ENCODE peak calls at places on chromosomes 3 and 15, in five cellular contexts. G is kidney; I is CD4-positive, CD25-positive, alpha-beta regulatory T cell; Q is uterus; E is left lung. H is an unnamed sample.

GRCh38 chr15:101675015-101675414 is 22.8 kb upstream of the TM2D3 start:
- DNase-seq in G (no peak), I (no peak), Q (no peak), E (no peak), H (no peak)

GRCh38 chr3:189685854-189686253 is 54.7 kb downstream of the TP63 start:
- DNase-seq in G (no peak), I (no peak), Q (no peak), E (no peak), H (no peak)

GRCh38 chr3:43779850-43780249 is 89.1 kb downstream of the ABHD5 start:
- DNase-seq in G (no peak), I (no peak), Q (no peak), E (no peak), H (no peak)

GRCh38 chr3:45572755-45573154 is 21.8 kb upstream of the LIMD1 start:
- DNase-seq in G (no peak), I (no peak), Q (no peak), E (no peak), H (no peak)

GRCh38 chr3:170697803-170698350 is 112.0 kb upstream of the SLC7A14 start:
- DNase-seq in G (no peak), I (no peak), Q (no peak), E (no peak), H (no peak)

GRCh38 chr3:51337666-51338065 is 47.4 kb upstream of the MANF start:
- DNase-seq in G (no peak), I (no peak), Q (no peak), E (no peak), H (no peak)

GRCh38 chr3:15979490-15979889 is 181.7 kb upstream of the ANKRD28 start:
- DNase-seq in G (no peak), I (no peak), Q (no peak), E (no peak), H (no peak)

GRCh38 chr15:52162260-52162659 is 28.9 kb downstream of the GNB5 start:
- DNase-seq in G (no peak), I (no peak), Q (no peak), E (no peak), H (no peak)

GRCh38 chr3:111737712-111738097 is 121.4 kb upstream of the PHLDB2 start:
- DNase-seq in G (no peak), I (no peak), Q (peak; percentile 91), E (no peak), H (no peak)

GRCh38 chr15:28904541-28905303 is 18.9 kb downstream of the APBA2 start:
- DNase-seq in G (no peak), I (no peak), Q (no peak), E (peak; percentile 13), H (no peak)

GRCh38 chr3:171809513-171810277 is 588 bp downstream of the PLD1 start:
- DNase-seq in G (no peak), I (peak; percentile 37), Q (peak; percentile 87), E (peak; percentile 81), H (peak; percentile 43)

GRCh38 chr15:81843226-81843625 is 202.6 kb downstream of the MEX3B start:
- DNase-seq in G (no peak), I (no peak), Q (no peak), E (no peak), H (no peak)

GRCh38 chr15:74937602-74938371 is at the start of gene COX5A:
- DNase-seq in G (peak; percentile 98), I (peak; percentile 93), Q (peak; percentile 95), E (peak; percentile 95), H (peak; percentile 88)

GRCh38 chr3:186368717-186369116 is 6.7 kb upstream of the DGKG start:
- DNase-seq in G (no peak), I (no peak), Q (no peak), E (no peak), H (no peak)

GRCh38 chr15:74044267-74045110 is 37.9 kb downstream of the GOLGA6A start:
- DNase-seq in G (peak; percentile 91), I (no peak), Q (peak; percentile 50), E (peak; percentile 80), H (no peak)

GRCh38 chr3:29936054-29936453 is 655.2 kb downstream of the RBMS3 start:
- DNase-seq in G (no peak), I (no peak), Q (no peak), E (no peak), H (no peak)

GRCh38 chr3:143241556-143241955 is 122.0 kb downstream of the CHST2 start:
- DNase-seq in G (no peak), I (no peak), Q (peak; percentile 30), E (no peak), H (no peak)

GRCh38 chr3:155667988-155668387 is 76.9 kb downstream of the PLCH1 start:
- DNase-seq in G (no peak), I (no peak), Q (no peak), E (no peak), H (no peak)

GRCh38 chr3:84165278-84165677 is 793.5 kb upstream of the CADM2 start:
- DNase-seq in G (no peak), I (no peak), Q (no peak), E (no peak), H (no peak)

GRCh38 chr3:127019449-127019848 is 36.5 kb downstream of the PLXNA1 start:
- DNase-seq in G (no peak), I (no peak), Q (no peak), E (no peak), H (no peak)

GRCh38 chr3:46027021-46027705 is at the start of gene XCR1:
- DNase-seq in G (no peak), I (no peak), Q (no peak), E (no peak), H (no peak)

GRCh38 chr3:59709702-59710555 is 660.1 kb upstream of the CFAP20DC start:
- DNase-seq in G (no peak), I (peak; percentile 13), Q (no peak), E (peak; percentile 75), H (no peak)

GRCh38 chr15:57259511-57260143 is 116.7 kb upstream of the CGNL1 start:
- DNase-seq in G (no peak), I (no peak), Q (no peak), E (no peak), H (no peak)

GRCh38 chr3:122689587-122689986 is 8.9 kb downstream of the PARP14 start:
- DNase-seq in G (no peak), I (no peak), Q (no peak), E (no peak), H (no peak)

GRCh38 chr3:14223595-14223994 is 45.0 kb downstream of the LSM3 start:
- DNase-seq in G (no peak), I (no peak), Q (no peak), E (no peak), H (no peak)

GRCh38 chr3:157767602-157768001 is 264.4 kb upstream of the VEPH1 start:
- DNase-seq in G (no peak), I (no peak), Q (no peak), E (no peak), H (no peak)

GRCh38 chr3:159726231-159726964 is 262.2 kb upstream of the IL12A start:
- DNase-seq in G (no peak), I (no peak), Q (no peak), E (no peak), H (no peak)

GRCh38 chr3:145326666-145327065 is 834.3 kb downstream of the PLOD2 start:
- DNase-seq in G (no peak), I (no peak), Q (no peak), E (no peak), H (no peak)

GRCh38 chr3:138043266-138044029 is 33.5 kb downstream of the CLDN18 start:
- DNase-seq in G (no peak), I (no peak), Q (no peak), E (no peak), H (no peak)

GRCh38 chr15:99085413-99086326 is 19.2 kb upstream of the SYNM start:
- DNase-seq in G (no peak), I (no peak), Q (peak; percentile 7), E (no peak), H (no peak)

GRCh38 chr3:129387492-129387891 is 40.9 kb downstream of the EFCAB12 start:
- DNase-seq in G (no peak), I (no peak), Q (no peak), E (no peak), H (no peak)

GRCh38 chr3:76552653-76553052 is 487.2 kb upstream of the ROBO2 start:
- DNase-seq in G (no peak), I (no peak), Q (no peak), E (no peak), H (no peak)

GRCh38 chr3:40078590-40078989 is 230.9 kb upstream of the EIF1B start:
- DNase-seq in G (no peak), I (no peak), Q (no peak), E (no peak), H (no peak)
- H3K9me3 ChIP-seq in G (no peaks in the 10 kb centered on the region), I (no peaks in the 10 kb centered on the region), Q (no peaks in the 10 kb centered on the region), E (no peaks in the 10 kb centered on the region), H (no peaks in the 10 kb centered on the region)

GRCh38 chr3:41148901-41149300 is 50.4 kb upstream of the CTNNB1 start:
- DNase-seq in G (no peak), I (no peak), Q (no peak), E (no peak), H (no peak)
- H3K9me3 ChIP-seq in G (peaks cover 4% of the 10 kb centered on the region), I (no peaks in the 10 kb centered on the region), Q (no peaks in the 10 kb centered on the region), E (no peaks in the 10 kb centered on the region), H (no peaks in the 10 kb centered on the region)

GRCh38 chr3:9327578-9327977 is 35.3 kb upstream of the THUMPD3 start:
- DNase-seq in G (no peak), I (no peak), Q (no peak), E (no peak), H (no peak)
- H3K9me3 ChIP-seq in G (no peaks in the 10 kb centered on the region), I (no peaks in the 10 kb centered on the region), Q (no peaks in the 10 kb centered on the region), E (no peaks in the 10 kb centered on the region), H (no peaks in the 10 kb centered on the region)

GRCh38 chr3:149828390-149828789 is 15.4 kb downstream of the RNF13 start:
- DNase-seq in G (no peak), I (no peak), Q (no peak), E (no peak), H (no peak)

GRCh38 chr3:149830902-149831301 is 17.9 kb downstream of the RNF13 start:
- DNase-seq in G (no peak), I (no peak), Q (no peak), E (no peak), H (no peak)

GRCh38 chr3:149831321-149831720 is 18.3 kb downstream of the RNF13 start:
- DNase-seq in G (no peak), I (no peak), Q (no peak), E (no peak), H (no peak)

GRCh38 chr3:149832086-149832485 is 19.1 kb downstream of the RNF13 start:
- DNase-seq in G (no peak), I (no peak), Q (no peak), E (no peak), H (no peak)

DNA sequence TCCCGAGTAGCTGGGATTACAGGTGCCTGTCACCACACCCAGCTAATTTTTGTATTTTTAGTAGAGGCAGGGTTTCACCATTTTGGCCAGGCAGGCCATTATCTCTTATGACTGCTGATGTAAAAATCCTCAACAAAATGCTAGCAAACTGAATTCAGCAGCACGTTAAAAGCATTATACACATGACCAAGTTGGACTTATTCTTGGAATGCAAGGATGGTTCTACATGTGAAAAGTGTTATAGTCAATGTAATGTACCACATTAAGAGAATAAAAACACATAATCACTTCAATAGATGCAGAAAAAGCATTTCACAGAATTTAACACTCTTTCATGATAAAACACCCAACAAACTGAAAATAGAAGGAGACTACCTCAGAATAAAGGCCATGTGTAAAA is 20.2 kb downstream of the RNF13 start:
- DNase-seq in G (no peak), I (no peak), Q (no peak), E (no peak), H (no peak)
- H3K9me3 ChIP-seq in G (peaks cover 25% of the 10 kb centered on the region), I (peaks cover 77% of the 10 kb centered on the region), Q (no peaks in the 10 kb centered on the region), E (no peaks in the 10 kb centered on the region), H (peaks cover 4% of the 10 kb centered on the region)

GRCh38 chr15:85454403-85454802 is 74.0 kb downstream of the AKAP13 start:
- DNase-seq in G (no peak), I (no peak), Q (no peak), E (no peak), H (no peak)
- H3K9me3 ChIP-seq in G (peaks cover 15% of the 10 kb centered on the region), I (peaks cover 17% of the 10 kb centered on the region), Q (no peaks in the 10 kb centered on the region), E (no peaks in the 10 kb centered on the region), H (no peaks in the 10 kb centered on the region)